ENCODE peak calls at places on chromosomes 4 and X, in eight cellular contexts. B is A549; Y is CD4-positive, alpha-beta memory T cell; P is GM23248; U is uterus; W is colonic mucosa; T is iPS DF 6.9; L is mesenchymal stem cell. G is an unnamed sample.

GRCh38 chr4:46931981-46932380 is 22.9 kb upstream of the COX7B2 start:
- DNase-seq in B (peak; percentile 3), Y (no peak), P (peak; percentile 37), U (no peak), W (peak; percentile 29), T (peak; percentile 35), L (peak; percentile 65), G (no peak)

GRCh38 chr4:67687639-67688038 is 13.3 kb downstream of the UBA6 start:
- DNase-seq in B (no peak), Y (no peak), P (peak; percentile 74), U (no peak), W (no peak), T (no peak), L (peak; percentile 18), G (no peak)

GRCh38 chr4:90979551-90979950 is 852.4 kb downstream of the CCSER1 start:
- DNase-seq in B (no peak), Y (no peak), P (no peak), U (no peak), W (no peak), T (no peak), L (no peak), G (no peak)

GRCh38 chrX:149453911-149454820 is 50.9 kb downstream of the IDS start:
- DNase-seq in B (no peak), Y (no peak), P (peak; percentile 36), U (no peak), W (no peak), T (no peak), L (no peak), G (no peak)

GRCh38 chrX:107574711-107575110 is 53.6 kb upstream of the PRPS1 start:
- DNase-seq in B (no peak), Y (no peak), P (peak; percentile 79), U (no peak), W (no peak), T (no peak), L (peak; percentile 81), G (no peak)

GRCh38 chr4:181150173-181150572 is 1093.0 kb upstream of the TENM3 start:
- DNase-seq in B (no peak), Y (no peak), P (no peak), U (no peak), W (no peak), T (no peak), L (no peak), G (no peak)

GRCh38 chr4:62913065-62913464 is 1496.2 kb downstream of the TECRL start:
- DNase-seq in B (no peak), Y (no peak), P (no peak), U (no peak), W (no peak), T (no peak), L (no peak), G (no peak)

GRCh38 chrX:17655232-17656034 is 81.9 kb upstream of the SCML1 start:
- DNase-seq in B (no peak), Y (no peak), P (peak; percentile 33), U (no peak), W (no peak), T (no peak), L (no peak), G (no peak)

GRCh38 chr4:134885436-134885835 is 683.8 kb upstream of the PABPC4L start:
- DNase-seq in B (no peak), Y (no peak), P (no peak), U (no peak), W (no peak), T (no peak), L (peak; percentile 26), G (no peak)

GRCh38 chr4:10054571-10055041 is 33.3 kb upstream of the SLC2A9 start:
- DNase-seq in B (no peak), Y (no peak), P (peak; percentile 40), U (no peak), W (no peak), T (no peak), L (no peak), G (no peak)

GRCh38 chrX:101785142-101785541 is 125.5 kb upstream of the ARMCX2 start:
- DNase-seq in B (no peak), Y (no peak), P (no peak), U (no peak), W (no peak), T (no peak), L (no peak), G (no peak)

GRCh38 chr4:118741456-118741855 is 56.3 kb downstream of the METTL14 start:
- DNase-seq in B (no peak), Y (no peak), P (peak; percentile 59), U (no peak), W (no peak), T (no peak), L (peak; percentile 33), G (no peak)

GRCh38 chr4:162849922-162850321 is 316.8 kb downstream of the NAF1 start:
- DNase-seq in B (no peak), Y (no peak), P (no peak), U (no peak), W (no peak), T (no peak), L (no peak), G (no peak)
- H3K4me1 ChIP-seq in B (no peaks in the 10 kb centered on the region), Y (no peaks in the 10 kb centered on the region), P (no peaks in the 10 kb centered on the region), U (no peaks in the 10 kb centered on the region), W (no peaks in the 10 kb centered on the region), T (no peaks in the 10 kb centered on the region), L (no peaks in the 10 kb centered on the region), G (no peaks in the 10 kb centered on the region)

DNA sequence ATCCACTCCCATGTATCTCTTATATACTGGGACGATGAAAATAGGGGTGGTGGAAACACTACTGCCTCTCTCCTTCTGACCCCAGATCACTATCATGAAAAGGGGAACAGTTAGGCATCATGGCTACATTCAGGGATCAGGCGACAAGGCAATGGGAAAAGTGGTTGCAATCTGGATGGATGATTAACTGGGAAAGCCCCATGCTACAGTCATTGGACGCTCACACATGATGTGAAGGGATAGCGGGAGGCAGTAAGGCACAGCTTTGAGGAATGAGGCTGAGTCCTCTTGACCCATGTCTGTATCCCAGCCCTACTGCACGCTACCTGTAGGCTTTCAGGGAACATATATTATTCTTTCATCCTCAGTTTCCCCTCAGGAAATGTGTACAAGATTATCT is 10.2 kb downstream of the GASK1B start:
- DNase-seq in B (peak; percentile 21), Y (no peak), P (peak; percentile 24), U (no peak), W (no peak), T (no peak), L (peak; percentile 66), G (no peak)
- H3K4me1 ChIP-seq in B (peaks cover 28% of the 10 kb centered on the region), Y (no peaks in the 10 kb centered on the region), P (peaks cover 28% of the 10 kb centered on the region), U (peaks cover 11% of the 10 kb centered on the region), W (no peaks in the 10 kb centered on the region), T (no peaks in the 10 kb centered on the region), L (peaks cover 2% of the 10 kb centered on the region), G (no peaks in the 10 kb centered on the region)

DNA sequence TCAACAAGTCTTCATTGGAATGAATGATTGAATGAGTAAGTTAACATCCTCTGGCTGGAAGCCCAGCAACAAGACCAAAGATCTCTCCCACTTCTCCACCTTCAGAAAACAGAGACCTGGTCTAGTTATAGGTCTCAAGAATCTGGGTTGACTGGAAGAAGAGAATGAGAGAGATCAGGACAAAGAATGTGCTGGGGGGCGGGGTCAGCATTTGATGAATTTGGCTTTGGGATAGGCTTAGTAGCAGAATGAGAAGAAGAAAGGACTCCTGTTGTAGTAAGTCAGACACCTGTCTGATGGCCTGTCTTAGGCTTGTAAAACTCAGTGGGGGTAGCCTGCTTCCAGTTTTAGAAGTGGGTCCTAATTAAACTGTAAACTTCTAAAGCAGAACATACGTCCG is 51.0 kb downstream of the TRIM2 start:
- DNase-seq in B (no peak), Y (no peak), P (no peak), U (no peak), W (no peak), T (no peak), L (no peak), G (no peak)
- H3K4me1 ChIP-seq in B (peaks cover 8% of the 10 kb centered on the region), Y (peaks cover 10% of the 10 kb centered on the region), P (peaks cover 31% of the 10 kb centered on the region), U (no peaks in the 10 kb centered on the region), W (no peaks in the 10 kb centered on the region), T (peaks cover 11% of the 10 kb centered on the region), L (peaks cover 6% of the 10 kb centered on the region), G (no peaks in the 10 kb centered on the region)

DNA sequence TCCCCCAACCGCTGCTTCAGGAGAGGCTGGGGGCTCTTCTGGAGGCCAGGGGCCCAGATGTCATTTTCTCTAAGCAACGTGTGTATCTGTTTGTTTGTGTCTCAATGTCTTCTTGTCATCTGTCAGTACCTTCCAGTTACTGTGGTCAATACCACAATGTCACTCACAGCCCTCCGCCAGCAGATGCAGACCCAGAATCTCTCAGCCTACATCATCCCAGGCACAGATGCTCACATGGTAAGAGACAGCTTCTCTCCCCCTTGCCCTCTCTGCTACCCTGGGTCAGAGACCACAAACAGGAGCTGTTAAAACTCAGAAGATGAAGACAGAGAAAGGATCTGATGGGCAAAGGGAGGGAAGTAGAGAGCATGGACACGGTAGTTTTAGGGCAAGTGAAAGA is 5.1 kb downstream of the XPNPEP2 start:
- DNase-seq in B (no peak), Y (no peak), P (no peak), U (no peak), W (no peak), T (no peak), L (no peak), G (no peak)
- H3K4me1 ChIP-seq in B (no peaks in the 10 kb centered on the region), Y (peaks cover 34% of the 10 kb centered on the region), P (peaks cover 14% of the 10 kb centered on the region), U (no peaks in the 10 kb centered on the region), W (no peaks in the 10 kb centered on the region), T (no peaks in the 10 kb centered on the region), L (no peaks in the 10 kb centered on the region), G (peaks cover 30% of the 10 kb centered on the region)

G was measured in CD8-positive, alpha-beta T cell.